ENCODE peak calls at places on chromosomes 11 and 22, in five cellular contexts. O is coronary artery, T is fibroblast of lung, G is endothelial cell of umbilical vein, X is cardiac fibroblast. L is an unnamed sample.

GRCh38 chr22:36772451-36772850 is 3.5 kb downstream of the IFT27 start:
- DNase-seq in O (no peak), T (no peak), G (no peak), X (no peak), L (no peak)

GRCh38 chr11:9759519-9760179 is 95.8 kb downstream of the SWAP70 start:
- DNase-seq in O (peak), T (peak), G (peak), X (peak), L (peak)

GRCh38 chr11:132357811-132358572 is 987.6 kb downstream of the NTM start:
- DNase-seq in O (no peak), T (no peak), G (no peak), X (no peak), L (no peak)

GRCh38 chr11:88402192-88402715 is 64.7 kb upstream of the CTSC start:
- DNase-seq in O (no peak), T (peak), G (peak), X (peak), L (peak)

GRCh38 chr11:114745150-114745671 is 66.9 kb downstream of the NXPE2 start:
- DNase-seq in O (no peak), T (no peak), G (no peak), X (no peak), L (no peak)

GRCh38 chr11:110777765-110778164 is 65.5 kb upstream of the ARHGAP20 start:
- DNase-seq in O (no peak), T (peak), G (peak), X (peak), L (no peak)

GRCh38 chr11:45161252-45162063 is 15.0 kb downstream of the PRDM11 start:
- DNase-seq in O (no peak), T (no peak), G (no peak), X (no peak), L (no peak)

GRCh38 chr11:129277216-129277838 is 85.2 kb upstream of the ARHGAP32 start:
- DNase-seq in O (no peak), T (no peak), G (peak), X (no peak), L (no peak)

GRCh38 chr22:23888615-23889401 is 5.4 kb upstream of the MIF start:
- DNase-seq in O (no peak), T (peak), G (peak), X (peak), L (no peak)

GRCh38 chr11:6418958-6419611 is at the start of gene APBB1:
- DNase-seq in O (no peak), T (peak), G (peak), X (peak), L (no peak)

GRCh38 chr11:112163875-112164521 is at the start of gene IL18:
- DNase-seq in O (no peak), T (no peak), G (no peak), X (no peak), L (no peak)

GRCh38 chr11:70014291-70014690 is 63.8 kb upstream of the ANO1 start:
- DNase-seq in O (no peak), T (no peak), G (no peak), X (no peak), L (no peak)

GRCh38 chr11:77413850-77414249 is 60.0 kb downstream of the PAK1 start:
- DNase-seq in O (no peak), T (no peak), G (no peak), X (no peak), L (no peak)

GRCh38 chr11:76623884-76624419 is 46.6 kb downstream of the LRRC32 start:
- DNase-seq in O (no peak), T (no peak), G (no peak), X (no peak), L (no peak)

GRCh38 chr11:114073506-114074381 is 14.2 kb downstream of the ZBTB16 start:
- DNase-seq in O (no peak), T (no peak), G (no peak), X (no peak), L (no peak)

GRCh38 chr11:111734383-111735261 is 31.6 kb downstream of the PPP2R1B start:
- DNase-seq in O (no peak), T (no peak), G (peak), X (peak), L (no peak)

GRCh38 chr11:62791501-62792192 is at the start of gene TMEM223:
- DNase-seq in O (peak), T (peak), G (peak), X (peak), L (no peak)

GRCh38 chr11:8382436-8383053 is 118.9 kb upstream of the LMO1 start:
- DNase-seq in O (peak), T (peak), G (no peak), X (peak), L (no peak)

GRCh38 chr11:57458410-57459111 is 1.8 kb upstream of the RTN4RL2 start:
- DNase-seq in O (no peak), T (no peak), G (no peak), X (no peak), L (no peak)

GRCh38 chr11:1227551-1228182 is 4.8 kb downstream of the MUC5B start:
- DNase-seq in O (no peak), T (no peak), G (no peak), X (no peak), L (no peak)

GRCh38 chr11:8403310-8403709 is 139.6 kb upstream of the LMO1 start:
- DNase-seq in O (no peak), T (peak), G (peak), X (peak), L (no peak)

GRCh38 chr11:129259950-129260349 is 67.8 kb upstream of the ARHGAP32 start:
- DNase-seq in O (no peak), T (peak), G (no peak), X (peak), L (no peak)

GRCh38 chr22:50138036-50138435 is 32.5 kb upstream of the PANX2 start:
- DNase-seq in O (no peak), T (no peak), G (no peak), X (no peak), L (no peak)

GRCh38 chr11:112166561-112166960 is 611 bp upstream of the TEX12 start:
- DNase-seq in O (no peak), T (no peak), G (no peak), X (peak), L (no peak)

GRCh38 chr11:88301478-88302140 is 35.9 kb downstream of the CTSC start:
- DNase-seq in O (no peak), T (no peak), G (no peak), X (peak), L (peak)

GRCh38 chr11:63920126-63920869 is 3.3 kb upstream of the RCOR2 start:
- DNase-seq in O (peak), T (peak), G (no peak), X (peak), L (no peak)

GRCh38 chr22:42256930-42257329 is 13.5 kb downstream of the TCF20 start:
- DNase-seq in O (no peak), T (no peak), G (no peak), X (no peak), L (no peak)

GRCh38 chr11:57311109-57311936 is 13.4 kb downstream of the TNKS1BP1 start:
- DNase-seq in O (peak), T (peak), G (peak), X (peak), L (peak)

GRCh38 chr22:31340360-31340759 is 5.8 kb downstream of the PATZ1 start:
- DNase-seq in O (no peak), T (no peak), G (no peak), X (no peak), L (no peak)

GRCh38 chr11:94449437-94449836 is 44.2 kb downstream of the MRE11 start:
- DNase-seq in O (no peak), T (peak), G (peak), X (peak), L (peak)

DNA sequence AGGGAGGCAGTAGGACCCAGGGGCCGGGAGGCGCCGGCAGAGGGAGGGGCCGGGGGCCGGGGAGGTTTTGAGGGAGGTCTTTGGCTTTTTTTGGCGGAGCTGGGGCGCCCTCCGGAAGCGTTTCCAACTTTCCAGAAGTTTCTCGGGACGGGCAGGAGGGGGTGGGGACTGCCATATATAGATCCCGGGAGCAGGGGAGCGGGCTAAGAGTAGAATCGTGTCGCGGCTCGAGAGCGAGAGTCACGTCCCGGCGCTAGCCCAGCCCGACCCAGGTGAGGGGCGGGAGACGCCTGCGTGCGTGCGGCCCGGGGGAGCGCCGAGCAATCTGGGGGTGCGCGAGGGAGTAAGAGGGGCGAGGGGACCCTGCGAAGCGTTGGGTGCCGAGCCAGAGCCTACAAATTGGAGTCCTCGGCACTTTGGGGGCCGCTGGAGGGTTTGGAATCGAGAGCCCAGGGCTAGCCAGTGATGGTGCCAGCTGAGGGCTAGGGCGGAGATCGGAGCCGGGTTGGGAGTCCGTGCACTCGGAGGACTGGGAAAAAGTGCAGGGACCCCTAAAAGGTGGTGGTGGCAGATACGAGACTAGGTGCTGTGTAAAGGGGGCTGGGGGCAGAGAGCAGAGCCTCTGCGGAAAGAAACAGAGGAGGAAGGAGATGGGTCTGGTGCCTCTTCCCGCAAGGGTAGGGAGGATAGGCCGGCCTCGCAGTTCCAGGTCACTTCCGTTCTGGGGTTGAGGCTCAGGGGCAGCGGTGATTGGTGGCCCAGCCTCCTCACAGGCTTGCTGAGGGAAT is at the start of gene SERPINH1:
- DNase-seq in O (peak), T (peak), G (peak), X (peak), L (no peak)
- H3K4me3 ChIP-seq in O (peak), T (peak), G (peak), X (peak), L (peak)

GRCh38 chr11:23653071-23653675 is 792.9 kb upstream of the CCDC179 start:
- DNase-seq in O (no peak), T (no peak), G (no peak), X (no peak), L (no peak)
- H3K4me3 ChIP-seq in O (no peak), T (no peak), G (no peak), X (no peak), L (no peak)

DNA sequence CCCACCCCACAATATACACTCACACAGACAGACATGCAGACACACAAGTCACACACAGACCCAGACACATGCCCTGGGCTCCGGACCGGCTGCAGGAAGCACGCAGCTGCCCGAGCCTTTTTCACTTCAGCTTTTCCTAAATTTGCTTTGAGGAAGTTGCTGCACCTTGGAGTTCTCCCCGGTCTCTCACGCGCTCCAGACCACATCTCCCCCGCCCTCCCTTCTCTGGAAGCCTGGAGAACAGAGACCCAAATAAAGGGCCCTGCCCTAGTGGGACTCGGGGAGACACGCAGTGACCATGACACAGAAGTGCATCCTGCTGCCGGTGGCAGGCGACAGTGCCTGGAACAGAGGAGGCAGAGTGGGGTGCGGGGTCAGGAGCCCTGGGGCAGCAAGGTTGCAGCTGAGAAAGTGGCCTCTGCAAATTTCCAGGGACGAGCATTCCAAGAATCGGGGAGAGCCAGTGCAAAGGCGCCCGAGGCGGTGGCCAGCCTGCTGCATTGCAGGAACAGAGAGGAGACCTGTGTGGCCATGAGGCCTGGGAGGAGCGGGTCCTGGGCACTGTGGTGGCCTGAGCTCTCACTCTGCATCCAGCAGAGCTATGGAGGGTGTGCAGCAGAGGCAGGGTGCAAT is 19.1 kb downstream of the RPL3 start:
- DNase-seq in O (no peak), T (peak), G (no peak), X (no peak), L (no peak)
- H3K4me3 ChIP-seq in O (peak), T (no peak), G (no peak), X (no peak), L (no peak)

GRCh38 chr11:120335596-120335927 is 651 bp upstream of the ARHGEF12 start:
- DNase-seq in O (no peak), T (no peak), G (no peak), X (peak), L (no peak)

GRCh38 chr11:120334332-120334731 is 1.9 kb upstream of the ARHGEF12 start:
- DNase-seq in O (no peak), T (no peak), G (no peak), X (no peak), L (no peak)

GRCh38 chr11:120333801-120334200 is 2.4 kb upstream of the ARHGEF12 start:
- DNase-seq in O (no peak), T (no peak), G (no peak), X (no peak), L (no peak)

GRCh38 chr11:120335928-120336640 is at the start of gene ARHGEF12:
- DNase-seq in O (peak), T (peak), G (peak), X (peak), L (peak)

GRCh38 chr11:120334894-120335462 is 1.2 kb upstream of the ARHGEF12 start:
- DNase-seq in O (no peak), T (peak), G (peak), X (peak), L (peak)
- H3K4me3 ChIP-seq in O (peak), T (peak), G (peak), X (peak), L (peak)

DNA sequence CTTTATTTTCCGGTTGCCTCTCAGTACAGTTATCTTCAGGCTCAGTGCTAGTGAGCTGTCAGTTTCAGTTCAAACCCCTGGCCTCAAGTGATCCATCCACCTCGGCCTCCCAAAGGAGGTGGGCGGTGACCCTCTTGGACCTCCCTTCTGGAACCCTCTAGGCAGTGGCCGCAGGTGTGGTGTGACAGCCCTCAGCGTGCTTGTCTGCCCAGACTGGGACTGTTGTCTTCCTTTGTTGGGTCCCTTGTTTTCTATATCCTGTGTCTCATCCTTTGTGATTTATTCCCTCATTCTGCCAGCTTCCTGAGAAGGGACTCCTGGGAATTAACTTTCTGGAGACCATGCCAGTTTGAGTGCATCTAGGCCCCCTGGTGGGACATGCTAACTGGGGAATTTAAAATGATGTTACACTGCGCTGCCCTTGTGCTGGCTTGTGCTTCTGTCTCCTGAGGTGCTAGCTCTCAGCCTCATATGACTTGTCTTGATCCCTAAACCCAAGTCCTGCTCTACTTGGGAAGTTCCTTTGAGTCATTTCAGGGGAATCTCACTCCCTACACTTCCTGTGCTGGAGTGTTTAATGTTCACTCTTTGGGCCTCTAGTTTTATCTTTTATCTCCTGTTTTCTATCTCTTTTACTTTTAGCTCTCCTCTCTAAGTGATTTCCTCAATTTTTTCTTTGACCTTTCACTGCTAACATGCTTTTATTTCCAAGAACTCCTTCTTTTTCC is 19.4 kb downstream of the MED15 start:
- DNase-seq in O (no peak), T (peak), G (peak), X (peak), L (no peak)
- H3K4me3 ChIP-seq in O (no peak), T (no peak), G (no peak), X (no peak), L (no peak)

DNA sequence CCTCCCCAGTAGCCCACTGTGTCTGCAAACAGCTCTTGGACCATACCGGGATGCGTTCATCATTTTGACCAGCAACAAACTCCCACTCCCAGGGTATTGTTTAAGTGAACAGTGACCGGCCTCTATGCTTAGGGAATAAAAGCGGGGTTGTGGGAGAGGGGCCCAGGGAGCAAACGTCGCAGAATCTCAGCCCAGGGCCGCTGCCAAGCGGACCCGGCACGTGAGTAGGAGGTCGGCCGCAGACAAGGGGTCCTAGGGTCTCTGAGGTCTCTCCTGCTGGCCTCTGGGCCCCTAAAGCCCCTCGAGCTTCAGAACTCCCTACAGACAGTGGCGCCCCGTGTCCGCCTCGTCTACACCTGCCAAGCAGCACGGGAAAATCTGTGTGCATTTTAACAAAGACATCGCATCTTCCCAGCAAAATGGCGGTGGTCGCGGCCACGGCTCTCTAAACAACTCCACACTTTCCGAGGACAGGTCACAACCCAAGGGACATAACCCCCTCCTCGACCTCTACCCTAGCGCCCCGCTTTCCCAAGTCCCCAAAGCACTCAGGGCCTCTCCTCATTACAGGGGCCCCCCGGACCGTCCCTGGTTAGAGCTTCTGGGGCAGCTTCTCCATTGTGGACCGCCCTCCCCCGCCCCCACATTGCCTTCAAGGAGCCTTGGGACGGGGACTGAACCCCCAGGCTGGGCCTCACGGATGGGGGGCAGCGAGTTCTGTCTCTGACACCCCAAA is 3.9 kb upstream of the GCAT start:
- DNase-seq in O (no peak), T (no peak), G (no peak), X (no peak), L (no peak)
- H3K4me3 ChIP-seq in O (peak), T (no peak), G (no peak), X (no peak), L (no peak)

GRCh38 chr11:32116668-32117067 is 25.8 kb downstream of the RCN1 start:
- DNase-seq in O (no peak), T (no peak), G (no peak), X (no peak), L (no peak)

GRCh38 chr11:32118025-32118974 is 27.4 kb downstream of the RCN1 start:
- DNase-seq in O (no peak), T (peak), G (no peak), X (peak), L (no peak)

GRCh38 chr11:32121012-32121411 is 30.1 kb downstream of the RCN1 start:
- DNase-seq in O (no peak), T (no peak), G (no peak), X (no peak), L (no peak)

DNA sequence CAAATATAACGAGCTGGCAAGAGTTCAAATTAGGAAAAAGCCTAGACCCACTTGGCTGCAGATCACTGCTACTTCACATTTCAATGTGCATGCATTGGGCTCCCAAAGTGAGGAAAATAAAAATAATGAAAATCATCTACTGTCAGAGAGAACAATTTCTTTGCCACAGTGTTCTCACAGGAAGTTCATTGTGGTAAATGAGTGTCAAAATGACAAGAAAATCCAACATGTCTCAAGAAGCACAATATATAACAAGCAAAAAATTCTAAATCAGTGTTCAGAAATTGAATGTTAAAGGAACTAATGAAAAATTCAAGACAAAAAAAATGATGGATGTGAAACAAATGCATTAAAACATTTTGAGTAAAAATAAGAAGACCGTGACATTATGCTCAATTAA is 31.3 kb downstream of the RCN1 start:
- DNase-seq in O (no peak), T (no peak), G (no peak), X (no peak), L (no peak)
- H3K4me3 ChIP-seq in O (no peak), T (no peak), G (no peak), X (no peak), L (no peak)

GRCh38 chr11:84922836-84923235 is 704.3 kb downstream of the DLG2 start:
- DNase-seq in O (no peak), T (no peak), G (no peak), X (no peak), L (no peak)
- H3K4me3 ChIP-seq in O (peak), T (no peak), G (no peak), X (no peak), L (no peak)

DNA sequence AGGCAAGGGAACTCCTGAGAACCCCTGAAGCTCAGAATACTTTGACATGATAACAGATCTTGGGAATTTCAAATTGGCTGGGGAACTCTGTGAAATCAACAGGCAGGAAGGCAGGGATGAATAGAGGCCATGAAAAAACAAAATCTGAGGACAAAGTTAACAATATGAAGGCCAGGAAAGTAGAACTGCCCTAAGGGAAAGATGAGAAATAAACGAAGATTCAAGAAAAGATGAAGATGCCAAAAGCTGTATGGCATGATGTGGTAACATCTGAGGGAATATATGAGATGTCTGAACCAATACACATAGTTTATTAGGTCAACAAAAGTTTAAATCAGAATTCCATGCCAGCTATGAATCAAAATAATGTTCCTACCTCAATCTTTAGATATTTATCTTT is 25.0 kb downstream of the SERGEF start:
- DNase-seq in O (no peak), T (no peak), G (no peak), X (no peak), L (no peak)
- H3K4me3 ChIP-seq in O (no peak), T (no peak), G (no peak), X (no peak), L (no peak)